ENCODE peak calls at places on chromosomes 5 and 9, in seven cellular contexts. W, B, C, N, R, U and A are unnamed samples.

GRCh38 chr5:124252094-124252750 is 494.2 kb downstream of the ZNF608 start:
- DNase-seq in W (peak), B (no peak), C (no peak), N (no peak), R (no peak), U (peak), A (no peak)

GRCh38 chr9:8750639-8751041 is 951.1 kb upstream of the DMAC1 start:
- DNase-seq in W (no peak), B (no peak), C (no peak), N (no peak), R (no peak), U (peak), A (no peak)

GRCh38 chr9:124779368-124780059 is 2.6 kb downstream of the OLFML2A start:
- DNase-seq in W (peak), B (no peak), C (peak), N (peak), R (no peak), U (peak), A (peak)

GRCh38 chr5:113748403-113748802 is 234.9 kb downstream of the YTHDC2 start:
- DNase-seq in W (no peak), B (no peak), C (no peak), N (no peak), R (no peak), U (no peak), A (no peak)

GRCh38 chr5:54909911-54910870 is 75.2 kb downstream of the ESM1 start:
- DNase-seq in W (peak), B (no peak), C (no peak), N (peak), R (no peak), U (no peak), A (peak)

GRCh38 chr9:131094622-131095021 is 1.7 kb upstream of the AIF1L start:
- DNase-seq in W (peak), B (peak), C (no peak), N (peak), R (no peak), U (no peak), A (peak)

GRCh38 chr5:72855821-72856220 is 39.4 kb downstream of the TNPO1 start:
- DNase-seq in W (no peak), B (no peak), C (no peak), N (peak), R (no peak), U (no peak), A (no peak)

GRCh38 chr5:143605403-143606005 is 202.0 kb upstream of the NR3C1 start:
- DNase-seq in W (peak), B (no peak), C (no peak), N (peak), R (no peak), U (no peak), A (no peak)

GRCh38 chr5:164962302-164962961 is 1457.0 kb downstream of the MAT2B start:
- DNase-seq in W (no peak), B (no peak), C (no peak), N (no peak), R (no peak), U (no peak), A (no peak)

GRCh38 chr5:141641634-141642278 is 5.0 kb downstream of the RELL2 start:
- DNase-seq in W (peak), B (no peak), C (no peak), N (peak), R (no peak), U (no peak), A (peak)
- TF ChIP-seq CTCF in W (peak), B (no peak), C (no peak), N (peak), R (peak), U (no peak), A (peak)

GRCh38 chr5:35617435-35618296 is at the start of gene SPEF2:
- DNase-seq in W (peak), B (peak), C (peak), N (peak), R (peak), U (peak), A (peak)
- TF ChIP-seq CTCF in W (peak), B (peak), C (peak), N (peak), R (peak), U (peak), A (peak)

GRCh38 chr5:139137703-139138102 is 60.5 kb downstream of the SIL1 start:
- DNase-seq in W (peak), B (no peak), C (no peak), N (peak), R (peak), U (no peak), A (peak)
- TF ChIP-seq CTCF in W (peak), B (peak), C (no peak), N (peak), R (peak), U (no peak), A (no peak)

DNA sequence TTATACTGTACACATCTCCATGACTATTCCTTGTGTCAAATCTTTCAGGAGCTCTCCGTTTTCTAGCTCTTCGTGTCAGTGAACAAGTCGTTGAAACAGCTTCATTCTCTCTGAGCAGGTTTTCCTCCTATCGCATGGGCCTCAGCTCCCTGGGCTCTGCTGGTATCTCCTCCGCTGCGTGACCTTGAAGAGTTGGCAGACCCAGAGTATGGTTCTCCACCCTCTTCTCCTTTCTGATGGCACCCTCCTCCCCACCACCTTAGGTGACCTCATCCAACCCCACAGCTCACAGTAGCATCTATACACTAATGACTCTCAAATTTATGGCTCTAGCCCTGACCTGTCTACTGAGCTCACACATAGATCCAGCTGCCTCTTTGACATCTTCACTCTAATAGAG is 36.0 kb upstream of the PDE8B start:
- DNase-seq in W (no peak), B (no peak), C (no peak), N (no peak), R (no peak), U (no peak), A (no peak)
- TF ChIP-seq CTCF in W (no peak), B (no peak), C (no peak), N (no peak), R (no peak), U (no peak), A (no peak)

DNA sequence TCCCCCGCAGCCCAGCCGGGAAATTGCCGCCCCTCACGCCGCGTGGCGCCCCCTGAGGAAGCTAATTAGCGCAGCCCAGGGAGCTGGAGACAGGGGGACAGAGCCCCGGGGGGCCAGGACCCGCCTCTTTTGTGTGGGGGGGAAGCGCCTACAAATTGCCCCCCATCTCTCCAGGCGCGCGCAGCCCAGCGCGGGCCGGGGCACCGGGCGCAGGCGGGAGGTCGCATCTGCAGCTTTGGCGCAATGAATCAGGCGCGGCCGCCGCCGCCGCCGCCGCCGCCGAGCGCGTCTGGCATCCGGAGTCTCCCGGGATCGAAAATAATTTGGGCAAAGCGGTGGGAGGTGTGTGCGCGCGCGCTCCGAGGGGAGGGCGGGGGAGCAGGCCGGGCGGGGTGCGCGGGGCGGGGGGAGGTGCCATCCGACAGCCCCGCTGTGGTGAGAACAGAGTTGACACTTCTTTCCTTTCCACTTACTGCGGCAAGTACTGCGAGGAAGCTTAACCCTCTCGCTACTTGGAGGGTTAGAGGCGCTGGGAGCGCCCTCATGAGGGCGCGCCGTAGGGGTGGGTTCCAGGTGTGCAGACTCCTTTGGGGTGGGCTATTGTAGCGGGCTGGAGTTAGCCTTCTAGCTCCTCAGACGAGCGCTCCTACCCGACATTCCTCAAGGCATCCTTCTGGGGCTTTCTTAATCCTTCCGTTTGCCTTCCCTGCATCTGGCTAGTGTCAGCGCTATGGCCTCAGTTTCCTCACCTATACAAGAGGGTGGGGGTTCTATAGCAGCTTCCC is 63.1 kb downstream of the CXXC5 start:
- DNase-seq in W (peak), B (peak), C (no peak), N (peak), R (no peak), U (peak), A (peak)
- TF ChIP-seq CTCF in W (peak), B (no peak), C (no peak), N (peak), R (peak), U (no peak), A (peak)

GRCh38 chr9:16425572-16425971 is 444.9 kb downstream of the BNC2 start:
- DNase-seq in W (peak), B (no peak), C (no peak), N (peak), R (no peak), U (no peak), A (peak)
- TF ChIP-seq CTCF in W (no peak), B (no peak), C (no peak), N (no peak), R (no peak), U (no peak), A (no peak)

GRCh38 chr9:111819360-111819759 is 24.6 kb upstream of the SHOC1 start:
- DNase-seq in W (no peak), B (no peak), C (no peak), N (no peak), R (no peak), U (no peak), A (no peak)
- TF ChIP-seq CTCF in W (no peak), B (no peak), C (no peak), N (no peak), R (no peak), U (no peak), A (no peak)

DNA sequence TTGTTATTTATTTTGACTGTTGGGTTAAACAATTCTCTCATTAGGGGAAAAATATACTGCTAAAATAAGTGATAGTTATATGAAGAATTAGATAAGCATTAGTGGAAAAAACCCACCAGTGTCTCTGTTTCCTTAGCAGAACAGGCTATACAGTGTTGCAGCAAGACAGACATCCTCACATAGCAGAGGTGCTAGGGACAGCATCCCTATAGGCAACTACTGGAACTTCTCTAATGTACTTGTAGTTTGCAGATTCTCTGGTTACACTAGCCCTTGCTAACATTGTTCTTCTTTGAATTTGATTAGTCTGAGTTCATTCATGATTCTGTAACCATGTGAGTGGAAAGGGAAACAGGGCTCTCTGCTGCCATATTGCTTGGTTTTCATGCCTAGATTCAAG is 661.8 kb upstream of the RGMB start:
- DNase-seq in W (no peak), B (no peak), C (no peak), N (no peak), R (no peak), U (no peak), A (no peak)
- TF ChIP-seq CTCF in W (no peak), B (no peak), C (no peak), N (no peak), R (peak), U (no peak), A (no peak)

GRCh38 chr5:89929173-89929572 is 480.4 kb downstream of the CETN3 start:
- DNase-seq in W (no peak), B (no peak), C (no peak), N (no peak), R (peak), U (no peak), A (peak)
- TF ChIP-seq CTCF in W (no peak), B (no peak), C (no peak), N (no peak), R (peak), U (no peak), A (no peak)

GRCh38 chr5:132103380-132103951 is 29.9 kb downstream of the CSF2 start:
- DNase-seq in W (peak), B (peak), C (peak), N (peak), R (peak), U (no peak), A (peak)
- TF ChIP-seq CTCF in W (no peak), B (no peak), C (no peak), N (no peak), R (no peak), U (no peak), A (no peak)